ENCODE peak calls at places on chromosomes 11 and 22, in four cellular contexts. X, J, C and D are unnamed samples. For H3K36me3, the result is how much of the 10 kb centered on the place peaks cover.

GRCh38 chr22:22026157-22026831 is 43.7 kb upstream of the TOP3B start:
- DNase-seq in X (no peak), J (no peak), C (no peak), D (no peak)

GRCh38 chr22:46042786-46043185 is 65.8 kb upstream of the WNT7B start:
- DNase-seq in X (no peak), J (no peak), C (no peak), D (no peak)

GRCh38 chr11:76803023-76803422 is 19.9 kb downstream of the TSKU start:
- DNase-seq in X (no peak), J (peak), C (no peak), D (peak)

GRCh38 chr22:50717709-50718351 is 20.2 kb upstream of the ACR start:
- DNase-seq in X (no peak), J (no peak), C (no peak), D (no peak)

GRCh38 chr11:131977854-131978253 is 607.4 kb downstream of the NTM start:
- DNase-seq in X (no peak), J (no peak), C (peak), D (peak)

GRCh38 chr11:14424096-14424495 is 65.1 kb upstream of the RRAS2 start:
- DNase-seq in X (no peak), J (no peak), C (no peak), D (peak)

GRCh38 chr11:21412652-21413383 is 743.4 kb downstream of the NELL1 start:
- DNase-seq in X (no peak), J (no peak), C (no peak), D (no peak)

GRCh38 chr11:11279956-11280689 is 72.9 kb downstream of the CSNK2A3 start:
- DNase-seq in X (no peak), J (no peak), C (peak), D (no peak)

GRCh38 chr11:13661074-13661623 is 7.3 kb upstream of the FAR1 start:
- DNase-seq in X (no peak), J (no peak), C (no peak), D (no peak)

GRCh38 chr11:121863126-121863525 is 252.9 kb downstream of the BLID start:
- DNase-seq in X (no peak), J (no peak), C (no peak), D (no peak)

GRCh38 chr22:23243006-23243573 is 62.8 kb downstream of the BCR start:
- DNase-seq in X (peak), J (no peak), C (no peak), D (no peak)
- H3K36me3 ChIP-seq in X (under half), J (under half), C (under half), D (under half)

GRCh38 chr11:112265659-112266409 is 5.2 kb upstream of the PLET1 start:
- DNase-seq in X (no peak), J (no peak), C (no peak), D (peak)
- H3K36me3 ChIP-seq in X (under half), J (under half), C (under half), D (under half)

GRCh38 chr22:29300807-29301601 is 5.4 kb upstream of the GAS2L1 start:
- DNase-seq in X (no peak), J (no peak), C (no peak), D (no peak)
- H3K36me3 ChIP-seq in X (under half), J (under half), C (half or more), D (half or more)

GRCh38 chr22:37850801-37851200 is 1.6 kb downstream of the EIF3L start:
- DNase-seq in X (no peak), J (no peak), C (no peak), D (no peak)

GRCh38 chr22:37849089-37849751 is at the start of gene EIF3L:
- DNase-seq in X (peak), J (peak), C (peak), D (peak)

GRCh38 chr22:37855462-37855861 is 6.2 kb downstream of the EIF3L start:
- DNase-seq in X (no peak), J (no peak), C (no peak), D (no peak)

GRCh38 chr22:37854946-37855345 is 5.7 kb downstream of the EIF3L start:
- DNase-seq in X (no peak), J (no peak), C (no peak), D (no peak)

DNA sequence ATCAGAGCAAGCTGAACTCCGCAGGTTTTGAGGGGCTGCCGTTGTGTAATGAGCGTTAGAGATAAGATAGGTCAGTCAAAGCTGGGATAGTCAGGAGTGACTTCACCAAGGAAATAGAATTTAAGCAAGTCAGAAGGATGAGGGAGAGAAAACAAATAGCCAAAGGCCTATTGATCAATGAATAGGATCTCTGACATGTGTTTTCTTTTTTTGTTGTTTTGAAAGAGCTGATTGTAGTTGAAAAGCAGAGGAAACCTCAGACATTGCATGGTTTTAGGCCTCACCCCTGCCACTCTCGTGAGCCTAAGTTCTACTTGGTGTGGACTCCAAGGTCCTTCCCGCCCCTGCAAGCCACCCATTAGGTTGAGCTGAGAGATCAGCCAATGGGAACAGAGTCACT is 3.2 kb downstream of the EIF3L start:
- DNase-seq in X (no peak), J (no peak), C (no peak), D (no peak)
- H3K36me3 ChIP-seq in X (under half), J (under half), C (half or more), D (half or more)

DNA sequence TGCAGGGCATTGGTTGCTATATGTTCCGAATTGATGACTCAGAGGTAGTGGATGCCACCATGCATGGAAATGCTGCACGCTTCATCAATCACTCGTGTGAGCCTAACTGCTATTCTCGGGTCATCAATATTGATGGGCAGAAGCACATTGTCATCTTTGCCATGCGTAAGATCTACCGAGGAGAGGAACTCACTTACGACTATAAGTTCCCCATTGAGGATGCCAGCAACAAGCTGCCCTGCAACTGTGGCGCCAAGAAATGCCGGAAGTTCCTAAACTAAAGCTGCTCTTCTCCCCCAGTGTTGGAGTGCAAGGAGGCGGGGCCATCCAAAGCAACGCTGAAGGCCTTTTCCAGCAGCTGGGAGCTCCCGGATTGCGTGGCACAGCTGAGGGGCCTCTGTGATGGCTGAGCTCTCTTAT is 5.4 kb upstream of the TTC36 start:
- DNase-seq in X (no peak), J (no peak), C (no peak), D (no peak)
- H3K36me3 ChIP-seq in X (under half), J (under half), C (half or more), D (half or more)

GRCh38 chr11:209275-210121 is 2.0 kb downstream of the RIC8A start:
- DNase-seq in X (no peak), J (peak), C (no peak), D (peak)

GRCh38 chr11:208917-209260 is 1.4 kb downstream of the RIC8A start:
- DNase-seq in X (no peak), J (no peak), C (no peak), D (no peak)

GRCh38 chr11:211295-211694 is 3.8 kb downstream of the RIC8A start:
- DNase-seq in X (no peak), J (no peak), C (no peak), D (no peak)

GRCh38 chr11:210803-211180 is 3.3 kb downstream of the RIC8A start:
- DNase-seq in X (no peak), J (peak), C (no peak), D (no peak)

GRCh38 chr11:210122-210802 is 2.8 kb downstream of the RIC8A start:
- DNase-seq in X (no peak), J (peak), C (peak), D (peak)
- H3K36me3 ChIP-seq in X (under half), J (under half), C (half or more), D (half or more)

GRCh38 chr22:36145881-36146280 is 14.7 kb downstream of the APOL3 start:
- DNase-seq in X (no peak), J (no peak), C (no peak), D (no peak)
- H3K36me3 ChIP-seq in X (under half), J (under half), C (under half), D (under half)

GRCh38 chr11:117686711-117687110 is 110.3 kb downstream of the DSCAML1 start:
- DNase-seq in X (no peak), J (no peak), C (no peak), D (no peak)
- H3K36me3 ChIP-seq in X (under half), J (under half), C (under half), D (under half)